ENCODE peak calls at places on chromosomes 6 and 20, in eight cellular contexts. One of them, this sample, is unnamed. For H3K36me3 and H3K9me3, the result is how much of the 10 kb centered on the place peaks cover.

GRCh38 chr6:88220493-88220892 is 54.3 kb upstream of the CNR1 start:
- DNase-seq in endothelial cell of umbilical vein: peak
- DNase-seq in uterus: no peak
- DNase-seq in cardiac muscle cell: peak
- DNase-seq in left ventricle myocardium inferior: no peak
- DNase-seq in neural progenitor cell: peak
- DNase-seq in CD8-positive, alpha-beta T cell: no peak
- DNase-seq in stomach: no peak
- DNase-seq in this sample: no peak

GRCh38 chr6:89508755-89509563 is 76.0 kb downstream of the ANKRD6 start:
- DNase-seq in left ventricle myocardium inferior: no peak
- DNase-seq in stomach: peak
- DNase-seq in neural progenitor cell: no peak
- DNase-seq in endothelial cell of umbilical vein: no peak
- DNase-seq in cardiac muscle cell: no peak
- DNase-seq in CD8-positive, alpha-beta T cell: no peak
- DNase-seq in uterus: no peak
- DNase-seq in this sample: no peak

GRCh38 chr6:13194852-13195251 is 133.5 kb downstream of the TBC1D7 start:
- DNase-seq in stomach: peak
- DNase-seq in neural progenitor cell: peak
- DNase-seq in uterus: no peak
- DNase-seq in CD8-positive, alpha-beta T cell: no peak
- DNase-seq in left ventricle myocardium inferior: no peak
- DNase-seq in cardiac muscle cell: peak
- DNase-seq in endothelial cell of umbilical vein: peak
- DNase-seq in this sample: no peak

GRCh38 chr6:166687070-166687469 is 60.0 kb upstream of the RPS6KA2 start:
- DNase-seq in endothelial cell of umbilical vein: no peak
- DNase-seq in cardiac muscle cell: no peak
- DNase-seq in uterus: no peak
- DNase-seq in stomach: no peak
- DNase-seq in CD8-positive, alpha-beta T cell: no peak
- DNase-seq in left ventricle myocardium inferior: no peak
- DNase-seq in neural progenitor cell: no peak
- DNase-seq in this sample: no peak

GRCh38 chr20:433300-433975 is 25.3 kb downstream of the RBCK1 start:
- DNase-seq in cardiac muscle cell: no peak
- DNase-seq in endothelial cell of umbilical vein: no peak
- DNase-seq in CD8-positive, alpha-beta T cell: peak
- DNase-seq in uterus: no peak
- DNase-seq in left ventricle myocardium inferior: no peak
- DNase-seq in stomach: no peak
- DNase-seq in neural progenitor cell: no peak
- DNase-seq in this sample: no peak

GRCh38 chr6:108526739-108527174 is 34.0 kb upstream of the FOXO3 start:
- DNase-seq in stomach: no peak
- DNase-seq in endothelial cell of umbilical vein: peak
- DNase-seq in uterus: no peak
- DNase-seq in neural progenitor cell: peak
- DNase-seq in cardiac muscle cell: peak
- DNase-seq in CD8-positive, alpha-beta T cell: no peak
- DNase-seq in left ventricle myocardium inferior: no peak
- DNase-seq in this sample: no peak

GRCh38 chr20:51277961-51278360 is 255.1 kb upstream of the KCNG1 start:
- DNase-seq in stomach: no peak
- DNase-seq in uterus: no peak
- DNase-seq in left ventricle myocardium inferior: no peak
- DNase-seq in neural progenitor cell: no peak
- DNase-seq in cardiac muscle cell: no peak
- DNase-seq in CD8-positive, alpha-beta T cell: no peak
- DNase-seq in endothelial cell of umbilical vein: no peak
- DNase-seq in this sample: no peak

GRCh38 chr6:3324262-3324942 is 65.7 kb downstream of the PSMG4 start:
- DNase-seq in neural progenitor cell: no peak
- DNase-seq in cardiac muscle cell: no peak
- DNase-seq in CD8-positive, alpha-beta T cell: no peak
- DNase-seq in endothelial cell of umbilical vein: peak
- DNase-seq in uterus: peak
- DNase-seq in stomach: no peak
- DNase-seq in left ventricle myocardium inferior: no peak
- DNase-seq in this sample: no peak

GRCh38 chr6:72665599-72665998 is 43.7 kb downstream of the KCNQ5 start:
- DNase-seq in uterus: no peak
- DNase-seq in CD8-positive, alpha-beta T cell: no peak
- DNase-seq in left ventricle myocardium inferior: no peak
- DNase-seq in endothelial cell of umbilical vein: no peak
- DNase-seq in cardiac muscle cell: no peak
- DNase-seq in neural progenitor cell: no peak
- DNase-seq in stomach: no peak
- DNase-seq in this sample: no peak

GRCh38 chr6:152380351-152380767 is 256.8 kb downstream of the SYNE1 start:
- DNase-seq in cardiac muscle cell: peak
- DNase-seq in left ventricle myocardium inferior: no peak
- DNase-seq in stomach: no peak
- DNase-seq in uterus: no peak
- DNase-seq in CD8-positive, alpha-beta T cell: no peak
- DNase-seq in neural progenitor cell: no peak
- DNase-seq in endothelial cell of umbilical vein: peak
- DNase-seq in this sample: peak

GRCh38 chr20:63942250-63943006 is 13.8 kb downstream of the UCKL1 start:
- DNase-seq in CD8-positive, alpha-beta T cell: no peak
- DNase-seq in left ventricle myocardium inferior: peak
- DNase-seq in endothelial cell of umbilical vein: peak
- DNase-seq in neural progenitor cell: peak
- DNase-seq in uterus: peak
- DNase-seq in cardiac muscle cell: peak
- DNase-seq in stomach: peak
- DNase-seq in this sample: peak

GRCh38 chr6:96522469-96523009 is 933 bp downstream of the UFL1 start:
- DNase-seq in left ventricle myocardium inferior: no peak
- DNase-seq in cardiac muscle cell: peak
- DNase-seq in neural progenitor cell: no peak
- DNase-seq in CD8-positive, alpha-beta T cell: no peak
- DNase-seq in stomach: no peak
- DNase-seq in uterus: no peak
- DNase-seq in endothelial cell of umbilical vein: peak
- DNase-seq in this sample: no peak

GRCh38 chr6:155495011-155495768 is 39.6 kb upstream of the NOX3 start:
- DNase-seq in CD8-positive, alpha-beta T cell: no peak
- DNase-seq in cardiac muscle cell: peak
- DNase-seq in left ventricle myocardium inferior: peak
- DNase-seq in stomach: no peak
- DNase-seq in neural progenitor cell: peak
- DNase-seq in endothelial cell of umbilical vein: peak
- DNase-seq in uterus: peak
- DNase-seq in this sample: peak

GRCh38 chr20:37948956-37949355 is 46.0 kb downstream of the VSTM2L start:
- DNase-seq in cardiac muscle cell: no peak
- DNase-seq in uterus: no peak
- DNase-seq in left ventricle myocardium inferior: no peak
- DNase-seq in CD8-positive, alpha-beta T cell: peak
- DNase-seq in neural progenitor cell: no peak
- DNase-seq in endothelial cell of umbilical vein: no peak
- DNase-seq in stomach: no peak
- DNase-seq in this sample: no peak

GRCh38 chr20:31652917-31653385 is 15.2 kb downstream of the COX4I2 start:
- DNase-seq in neural progenitor cell: no peak
- DNase-seq in CD8-positive, alpha-beta T cell: no peak
- DNase-seq in uterus: no peak
- DNase-seq in endothelial cell of umbilical vein: peak
- DNase-seq in stomach: no peak
- DNase-seq in left ventricle myocardium inferior: no peak
- DNase-seq in cardiac muscle cell: no peak
- DNase-seq in this sample: no peak

GRCh38 chr20:32485770-32486248 is 99.3 kb downstream of the NOL4L start:
- DNase-seq in stomach: no peak
- DNase-seq in endothelial cell of umbilical vein: peak
- DNase-seq in left ventricle myocardium inferior: no peak
- DNase-seq in CD8-positive, alpha-beta T cell: no peak
- DNase-seq in uterus: no peak
- DNase-seq in neural progenitor cell: no peak
- DNase-seq in cardiac muscle cell: no peak
- DNase-seq in this sample: no peak

GRCh38 chr6:10465633-10466499 is 51.0 kb upstream of the TFAP2A start:
- DNase-seq in endothelial cell of umbilical vein: peak
- DNase-seq in cardiac muscle cell: peak
- DNase-seq in neural progenitor cell: peak
- DNase-seq in CD8-positive, alpha-beta T cell: no peak
- DNase-seq in stomach: peak
- DNase-seq in left ventricle myocardium inferior: no peak
- DNase-seq in uterus: no peak
- DNase-seq in this sample: peak

GRCh38 chr6:134177753-134178229 is 125.4 kb upstream of the SLC2A12 start:
- DNase-seq in uterus: peak
- DNase-seq in left ventricle myocardium inferior: no peak
- DNase-seq in CD8-positive, alpha-beta T cell: peak
- DNase-seq in stomach: no peak
- DNase-seq in neural progenitor cell: no peak
- DNase-seq in endothelial cell of umbilical vein: no peak
- DNase-seq in cardiac muscle cell: no peak
- DNase-seq in this sample: no peak

GRCh38 chr6:101080597-101080996 is 199.5 kb upstream of the ASCC3 start:
- DNase-seq in uterus: no peak
- DNase-seq in left ventricle myocardium inferior: no peak
- DNase-seq in endothelial cell of umbilical vein: no peak
- DNase-seq in CD8-positive, alpha-beta T cell: no peak
- DNase-seq in stomach: no peak
- DNase-seq in cardiac muscle cell: no peak
- DNase-seq in neural progenitor cell: no peak
- DNase-seq in this sample: no peak

DNA sequence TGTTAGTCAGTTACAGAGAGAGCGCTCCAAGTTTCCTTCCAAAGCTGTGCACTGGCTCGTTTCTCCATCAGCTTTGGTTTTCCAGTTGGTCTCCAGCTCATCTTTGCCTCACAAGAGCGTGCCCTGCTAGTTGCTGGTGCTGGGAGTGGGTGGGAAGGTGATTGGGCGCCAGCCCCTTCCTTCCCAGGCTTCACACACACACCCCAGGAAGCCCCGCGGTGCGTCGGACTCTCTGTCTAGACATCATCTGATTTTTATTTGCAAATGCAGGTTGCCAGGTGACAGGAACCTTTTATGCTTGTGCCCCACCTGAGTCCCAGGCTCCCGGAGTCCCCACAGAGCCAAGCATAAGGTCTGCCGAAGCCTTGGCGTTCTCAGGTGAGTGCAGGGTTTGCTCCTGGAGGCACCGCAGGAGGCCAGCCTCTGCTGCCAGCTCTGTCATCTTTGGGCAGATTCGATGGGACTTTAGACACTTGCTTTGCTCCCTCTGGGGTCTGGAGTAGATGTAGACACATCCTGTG is 7.1 kb downstream of the IRF4 start:
- DNase-seq in stomach: no peak
- DNase-seq in CD8-positive, alpha-beta T cell: no peak
- DNase-seq in endothelial cell of umbilical vein: no peak
- DNase-seq in cardiac muscle cell: no peak
- DNase-seq in uterus: no peak
- DNase-seq in neural progenitor cell: no peak
- DNase-seq in left ventricle myocardium inferior: no peak
- DNase-seq in this sample: no peak
- H3K36me3 ChIP-seq in stomach: under half
- H3K36me3 ChIP-seq in CD8-positive, alpha-beta T cell: under half
- H3K36me3 ChIP-seq in endothelial cell of umbilical vein: under half
- H3K36me3 ChIP-seq in cardiac muscle cell: under half
- H3K36me3 ChIP-seq in uterus: under half
- H3K36me3 ChIP-seq in neural progenitor cell: under half
- H3K36me3 ChIP-seq in left ventricle myocardium inferior: under half
- H3K36me3 ChIP-seq in this sample: under half

DNA sequence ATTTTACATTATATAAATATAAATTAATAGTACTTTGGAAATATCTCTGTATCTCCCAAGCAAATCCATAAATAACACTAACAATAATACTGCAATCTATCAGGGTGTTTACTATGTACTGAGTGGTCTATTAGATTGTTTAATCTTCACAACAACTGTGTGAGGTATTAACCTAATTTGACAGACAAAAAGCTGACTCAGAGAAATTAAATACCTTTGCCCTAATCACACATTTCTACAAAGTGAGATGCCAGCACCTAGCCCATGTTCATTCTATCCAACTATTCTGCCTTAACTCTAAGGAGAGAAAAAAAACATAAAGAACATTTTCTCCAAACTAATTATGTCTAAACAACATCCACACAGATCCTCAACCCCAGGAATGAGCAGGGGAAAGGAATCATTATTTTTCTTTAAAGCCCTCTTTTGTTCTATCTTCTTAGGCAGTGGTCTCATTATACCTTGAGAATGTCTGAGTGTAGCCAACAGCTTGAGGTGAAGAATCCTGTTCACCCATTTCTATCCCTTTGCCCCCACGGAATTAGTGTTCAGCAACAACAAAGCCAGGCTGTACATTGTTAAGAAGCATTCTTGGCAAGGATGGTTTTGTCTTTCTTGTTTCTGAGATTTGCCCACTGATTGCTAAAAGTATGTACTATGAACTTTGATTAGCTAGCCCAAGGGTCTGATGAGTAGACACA is 42.7 kb downstream of the PRL start:
- DNase-seq in uterus: no peak
- DNase-seq in stomach: no peak
- DNase-seq in neural progenitor cell: peak
- DNase-seq in CD8-positive, alpha-beta T cell: no peak
- DNase-seq in cardiac muscle cell: no peak
- DNase-seq in left ventricle myocardium inferior: no peak
- DNase-seq in endothelial cell of umbilical vein: no peak
- DNase-seq in this sample: no peak
- H3K9me3 ChIP-seq in uterus: under half
- H3K9me3 ChIP-seq in stomach: under half
- H3K9me3 ChIP-seq in neural progenitor cell: under half
- H3K9me3 ChIP-seq in CD8-positive, alpha-beta T cell: under half
- H3K9me3 ChIP-seq in cardiac muscle cell: under half
- H3K9me3 ChIP-seq in left ventricle myocardium inferior: under half
- H3K9me3 ChIP-seq in endothelial cell of umbilical vein: under half
- H3K9me3 ChIP-seq in this sample: under half

DNA sequence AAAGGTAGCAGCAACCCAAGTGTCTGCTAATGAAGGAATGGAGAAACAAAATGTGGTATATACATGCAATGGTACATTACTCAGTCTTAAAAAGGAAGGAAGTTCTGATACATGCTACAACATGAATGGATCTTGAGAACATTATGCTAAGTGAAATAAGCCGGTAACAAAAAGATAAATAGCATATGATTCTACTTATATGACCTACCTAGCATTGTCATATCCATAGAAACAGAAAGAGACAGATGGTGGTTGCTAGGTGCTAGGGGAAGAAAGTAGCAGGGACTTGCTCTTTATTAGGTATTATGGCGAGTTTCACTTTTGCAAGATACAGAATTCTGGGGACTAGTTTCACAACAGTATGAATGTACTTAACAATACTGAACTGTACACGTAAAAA is 46.6 kb downstream of the UBR2 start:
- DNase-seq in neural progenitor cell: no peak
- DNase-seq in endothelial cell of umbilical vein: no peak
- DNase-seq in uterus: no peak
- DNase-seq in left ventricle myocardium inferior: no peak
- DNase-seq in CD8-positive, alpha-beta T cell: no peak
- DNase-seq in cardiac muscle cell: no peak
- DNase-seq in stomach: no peak
- DNase-seq in this sample: no peak
- H3K36me3 ChIP-seq in neural progenitor cell: under half
- H3K36me3 ChIP-seq in endothelial cell of umbilical vein: under half
- H3K36me3 ChIP-seq in uterus: under half
- H3K36me3 ChIP-seq in left ventricle myocardium inferior: half or more
- H3K36me3 ChIP-seq in CD8-positive, alpha-beta T cell: under half
- H3K36me3 ChIP-seq in cardiac muscle cell: under half
- H3K36me3 ChIP-seq in stomach: half or more
- H3K36me3 ChIP-seq in this sample: under half

GRCh38 chr6:35388772-35389352 is 46.5 kb downstream of the PPARD start:
- DNase-seq in cardiac muscle cell: no peak
- DNase-seq in neural progenitor cell: no peak
- DNase-seq in uterus: no peak
- DNase-seq in left ventricle myocardium inferior: no peak
- DNase-seq in endothelial cell of umbilical vein: no peak
- DNase-seq in CD8-positive, alpha-beta T cell: no peak
- DNase-seq in stomach: no peak
- DNase-seq in this sample: no peak
- H3K9me3 ChIP-seq in cardiac muscle cell: under half
- H3K9me3 ChIP-seq in neural progenitor cell: under half
- H3K9me3 ChIP-seq in uterus: under half
- H3K9me3 ChIP-seq in left ventricle myocardium inferior: under half
- H3K9me3 ChIP-seq in endothelial cell of umbilical vein: under half
- H3K9me3 ChIP-seq in CD8-positive, alpha-beta T cell: under half
- H3K9me3 ChIP-seq in stomach: under half
- H3K9me3 ChIP-seq in this sample: under half

This sample was measured in body of pancreas.